ENCODE peak calls at places on chromosome 18, in seven cellular contexts. C is GM04503; N is tibial nerve; H is SW480; M is activated CD8-positive, alpha-beta memory T cell treated with anti-CD3 and anti-CD28 coated beads for 24 hours; Q is OCI-M1; U is NCI-H748 treated with DMSO at 0.1 percent for 48 hours. X is an unnamed sample.

GRCh38 chr18:59907660-59908059 is 7.9 kb downstream of the PMAIP1 start:
- DNase-seq in U (no peak), C (no peak), M (no peak), Q (no peak), H (no peak), N (no peak), X (no peak)

GRCh38 chr18:37253424-37254255 is 312.0 kb downstream of the CELF4 start:
- DNase-seq in M (no peak), Q (no peak), N (no peak), U (no peak), H (no peak), C (no peak), X (no peak)

GRCh38 chr18:2906522-2907458 is 60.0 kb downstream of the EMILIN2 start:
- DNase-seq in N (no peak), U (no peak), C (no peak), Q (peak), M (peak), H (peak), X (no peak)

GRCh38 chr18:44826418-44827259 is 146.0 kb downstream of the SETBP1 start:
- DNase-seq in Q (no peak), M (no peak), C (peak), U (peak), N (peak), H (no peak), X (peak)

GRCh38 chr18:22378672-22379282 is 38.9 kb downstream of the CTAGE1 start:
- DNase-seq in H (peak), Q (peak), U (no peak), M (no peak), N (no peak), C (no peak), X (no peak)

GRCh38 chr18:79788096-79789085 is 9.3 kb upstream of the KCNG2 start:
- DNase-seq in H (no peak), C (no peak), Q (no peak), M (no peak), N (no peak), U (no peak), X (no peak)

GRCh38 chr18:10353791-10354190 is 100.6 kb upstream of the APCDD1 start:
- DNase-seq in U (no peak), H (peak), M (no peak), N (no peak), Q (no peak), C (no peak), X (peak)

GRCh38 chr18:51862311-51862710 is 477.7 kb upstream of the DCC start:
- DNase-seq in Q (no peak), N (no peak), C (no peak), U (no peak), H (no peak), M (no peak), X (no peak)

GRCh38 chr18:36441426-36441870 is 143.9 kb downstream of the FHOD3 start:
- DNase-seq in U (no peak), M (no peak), Q (no peak), N (no peak), C (no peak), H (no peak), X (no peak)

GRCh38 chr18:55869965-55870585 is 282.1 kb upstream of the TCF4 start:
- DNase-seq in C (peak), U (no peak), N (peak), H (no peak), M (no peak), Q (no peak), X (no peak)

GRCh38 chr18:56112013-56112749 is 524.2 kb upstream of the TCF4 start:
- DNase-seq in U (no peak), C (no peak), M (no peak), H (no peak), Q (peak), N (no peak), X (peak)

GRCh38 chr18:34947711-34948125 is 93.5 kb upstream of the MAPRE2 start:
- DNase-seq in C (no peak), H (peak), N (no peak), U (peak), M (no peak), Q (peak), X (no peak)

GRCh38 chr18:4511166-4511565 is 56.1 kb upstream of the DLGAP1 start:
- DNase-seq in U (no peak), Q (no peak), C (no peak), H (no peak), N (no peak), M (no peak), X (no peak)

GRCh38 chr18:24754572-24754971 is 294.1 kb downstream of the HRH4 start:
- DNase-seq in M (no peak), C (no peak), Q (no peak), H (no peak), U (no peak), N (no peak), X (no peak)

GRCh38 chr18:2878656-2879330 is 32.0 kb downstream of the EMILIN2 start:
- DNase-seq in C (no peak), H (no peak), Q (no peak), N (no peak), U (no peak), M (no peak), X (no peak)

GRCh38 chr18:22752014-22752413 is 181.1 kb upstream of the RBBP8 start:
- DNase-seq in U (no peak), C (no peak), M (no peak), N (no peak), Q (no peak), H (no peak), X (no peak)

GRCh38 chr18:74251297-74252031 is 40.3 kb downstream of the CYB5A start:
- DNase-seq in C (peak), U (no peak), N (no peak), Q (peak), M (no peak), H (no peak), X (peak)

GRCh38 chr18:32909798-32910561 is 137.2 kb upstream of the KLHL14 start:
- DNase-seq in H (no peak), N (no peak), C (no peak), U (no peak), M (no peak), Q (no peak), X (no peak)

GRCh38 chr18:62670573-62670972 is 44.8 kb upstream of the PHLPP1 start:
- DNase-seq in C (no peak), H (no peak), M (no peak), Q (no peak), U (no peak), N (no peak), X (no peak)

GRCh38 chr18:41761329-41762028 is 193.6 kb upstream of the PIK3C3 start:
- DNase-seq in N (no peak), Q (no peak), M (no peak), C (peak), U (no peak), H (no peak), X (peak)

GRCh38 chr18:35371412-35372195 is 5.5 kb downstream of the ZNF396 start:
- DNase-seq in M (no peak), N (no peak), C (no peak), U (no peak), H (no peak), Q (no peak), X (peak)

GRCh38 chr18:26549486-26550435 is 1.4 kb upstream of the KCTD1 start:
- DNase-seq in Q (peak), U (peak), N (peak), H (peak), M (peak), C (no peak), X (peak)

GRCh38 chr18:6479699-6480098 is 65.0 kb upstream of the L3MBTL4 start:
- DNase-seq in N (no peak), C (no peak), U (no peak), M (no peak), Q (no peak), H (no peak), X (no peak)

X was measured in AG09309.